ENCODE peak calls at places on chromosomes 12 and 14, in six cellular contexts. U is neuronal stem cell; T is SJSA1; R is right cardiac atrium; P is GM23248; E is CD8-positive, alpha-beta T cell. V is an unnamed sample.

GRCh38 chr12:118874698-118875548 is 106.4 kb upstream of the SRRM4 start:
- DNase-seq in U (peak; percentile 68), T (no peak), R (no peak), P (no peak), E (no peak), V (no peak)

GRCh38 chr14:102096569-102097188 is 9.8 kb upstream of the HSP90AA1 start:
- DNase-seq in U (peak; percentile 73), T (peak; percentile 51), R (peak; percentile 96), P (peak; percentile 86), E (peak; percentile 78), V (peak; percentile 92)

GRCh38 chr12:13254311-13254710 is 57.8 kb downstream of the EMP1 start:
- DNase-seq in U (no peak), T (no peak), R (no peak), P (no peak), E (no peak), V (no peak)

GRCh38 chr12:104357431-104357952 is 54.0 kb downstream of the EID3 start:
- DNase-seq in U (no peak), T (no peak), R (no peak), P (peak; percentile 57), E (no peak), V (peak; percentile 5)

GRCh38 chr12:7981446-7981845 is 45.5 kb upstream of the SLC2A3 start:
- DNase-seq in U (no peak), T (no peak), R (no peak), P (no peak), E (no peak), V (no peak)

GRCh38 chr12:94873368-94874085 is 130.0 kb downstream of the NDUFA12 start:
- DNase-seq in U (peak; percentile 46), T (peak; percentile 7), R (peak; percentile 68), P (peak; percentile 33), E (no peak), V (no peak)

GRCh38 chr14:54754623-54755386 is 147.8 kb downstream of the GCH1 start:
- DNase-seq in U (no peak), T (no peak), R (no peak), P (no peak), E (no peak), V (no peak)

GRCh38 chr14:89356496-89356895 is 60.5 kb downstream of the FOXN3 start:
- DNase-seq in U (no peak), T (no peak), R (no peak), P (no peak), E (no peak), V (no peak)

GRCh38 chr12:48159976-48160525 is 2.7 kb upstream of the ASB8 start:
- DNase-seq in U (no peak), T (no peak), R (no peak), P (peak; percentile 20), E (no peak), V (no peak)

GRCh38 chr14:65750906-65751305 is 338.4 kb downstream of the FUT8 start:
- DNase-seq in U (no peak), T (no peak), R (no peak), P (no peak), E (no peak), V (no peak)

GRCh38 chr12:88469136-88469535 is 111.1 kb downstream of the KITLG start:
- DNase-seq in U (no peak), T (no peak), R (no peak), P (peak; percentile 13), E (no peak), V (no peak)

GRCh38 chr12:130162267-130162666 is at the start of gene FZD10:
- DNase-seq in U (peak; percentile 77), T (no peak), R (peak; percentile 76), P (peak; percentile 50), E (no peak), V (no peak)

GRCh38 chr12:7160183-7160582 is 29.3 kb upstream of the PEX5 start:
- DNase-seq in U (no peak), T (no peak), R (no peak), P (no peak), E (no peak), V (peak; percentile 47)

GRCh38 chr12:8912910-8913309 is 1.4 kb upstream of the PHC1 start:
- DNase-seq in U (no peak), T (no peak), R (no peak), P (peak; percentile 22), E (peak; percentile 11), V (no peak)

GRCh38 chr14:56846970-56847928 is 37.0 kb upstream of the OTX2 start:
- DNase-seq in U (no peak), T (no peak), R (no peak), P (no peak), E (no peak), V (no peak)

GRCh38 chr12:109671482-109671881 is 42.1 kb upstream of the FAM222A start:
- DNase-seq in U (no peak), T (no peak), R (no peak), P (no peak), E (no peak), V (no peak)

GRCh38 chr14:97177016-97177415 is 379.8 kb downstream of the VRK1 start:
- DNase-seq in U (no peak), T (peak; percentile 5), R (no peak), P (no peak), E (peak; percentile 20), V (no peak)

GRCh38 chr14:52313493-52313881 is 625 bp upstream of the PTGER2 start:
- DNase-seq in U (no peak), T (no peak), R (no peak), P (peak; percentile 52), E (no peak), V (no peak)

GRCh38 chr14:52315355-52315718 is 1.2 kb downstream of the PTGER2 start:
- DNase-seq in U (no peak), T (no peak), R (no peak), P (peak; percentile 42), E (no peak), V (no peak)

GRCh38 chr14:52313903-52314481 is at the start of gene PTGER2:
- DNase-seq in U (peak; percentile 59), T (peak; percentile 81), R (peak; percentile 94), P (peak; percentile 97), E (peak; percentile 78), V (peak; percentile 92)

GRCh38 chr14:52312872-52313492 is 1.1 kb upstream of the PTGER2 start:
- DNase-seq in U (no peak), T (no peak), R (no peak), P (peak; percentile 35), E (no peak), V (no peak)

GRCh38 chr14:52314521-52315354 is 626 bp downstream of the PTGER2 start:
- DNase-seq in U (no peak), T (peak; percentile 6), R (peak; percentile 54), P (peak; percentile 67), E (peak; percentile 45), V (no peak)
- H3K4me1 ChIP-seq in U (peaks cover 7% of the 10 kb centered on the region), T (peaks cover 18% of the 10 kb centered on the region), R (no peaks in the 10 kb centered on the region), P (peaks cover 13% of the 10 kb centered on the region), E (peaks cover 71% of the 10 kb centered on the region), V (peaks cover 18% of the 10 kb centered on the region)

GRCh38 chr12:52874573-52875435 is 26.0 kb upstream of the KRT78 start:
- DNase-seq in U (no peak), T (no peak), R (no peak), P (peak; percentile 65), E (no peak), V (no peak)

GRCh38 chr12:52873832-52874572 is 25.2 kb upstream of the KRT78 start:
- DNase-seq in U (no peak), T (peak; percentile 97), R (peak; percentile 95), P (peak; percentile 99), E (peak; percentile 65), V (peak; percentile 93)

GRCh38 chr12:52877242-52877641 is 27.6 kb downstream of the KRT8 start:
- DNase-seq in U (no peak), T (no peak), R (no peak), P (no peak), E (no peak), V (no peak)

GRCh38 chr12:52878507-52879393 is 26.1 kb downstream of the KRT8 start:
- DNase-seq in U (no peak), T (no peak), R (no peak), P (no peak), E (no peak), V (no peak)

DNA sequence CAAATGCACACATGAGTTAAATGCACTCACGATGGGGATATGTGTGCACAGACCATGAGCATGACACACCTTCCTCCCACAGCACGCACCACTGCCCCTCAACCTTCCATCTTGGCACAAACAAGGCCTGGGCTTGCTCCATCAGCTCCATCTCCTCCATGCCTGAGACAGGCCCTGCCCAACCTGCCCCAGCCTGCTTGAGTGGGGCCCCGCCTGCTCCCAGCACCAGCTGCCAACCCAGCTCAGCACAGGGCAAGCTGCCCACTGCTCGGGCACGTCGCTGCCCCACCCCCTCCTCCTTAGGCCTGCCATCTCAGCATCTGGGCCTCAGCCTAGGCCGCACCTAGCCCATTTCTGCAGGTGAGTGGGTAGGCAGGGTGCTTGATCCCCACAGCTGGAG is 27.6 kb upstream of the KRT78 start:
- DNase-seq in U (no peak), T (no peak), R (peak; percentile 65), P (no peak), E (no peak), V (no peak)
- H3K4me3 ChIP-seq in U (no peak overlapping the region), T (no peak overlapping the region), R (no peak overlapping the region), P (no peak overlapping the region), E (no peak overlapping the region), V (no peak overlapping the region)

GRCh38 chr14:72893636-72894322 is at the start of gene DPF3:
- DNase-seq in U (peak; percentile 89), T (peak; percentile 88), R (peak; percentile 99), P (peak; percentile 99), E (peak; percentile 92), V (peak; percentile 98)

GRCh38 chr14:72894323-72894622 is 372 bp upstream of the DPF3 start:
- DNase-seq in U (no peak), T (no peak), R (no peak), P (no peak), E (no peak), V (no peak)

GRCh38 chr14:72892879-72893635 is 844 bp downstream of the DPF3 start:
- DNase-seq in U (no peak), T (peak; percentile 37), R (peak; percentile 55), P (peak; percentile 67), E (peak; percentile 26), V (no peak)

GRCh38 chr14:72891666-72892102 is 2.2 kb downstream of the DPF3 start:
- DNase-seq in U (no peak), T (peak; percentile 7), R (no peak), P (no peak), E (no peak), V (no peak)

DNA sequence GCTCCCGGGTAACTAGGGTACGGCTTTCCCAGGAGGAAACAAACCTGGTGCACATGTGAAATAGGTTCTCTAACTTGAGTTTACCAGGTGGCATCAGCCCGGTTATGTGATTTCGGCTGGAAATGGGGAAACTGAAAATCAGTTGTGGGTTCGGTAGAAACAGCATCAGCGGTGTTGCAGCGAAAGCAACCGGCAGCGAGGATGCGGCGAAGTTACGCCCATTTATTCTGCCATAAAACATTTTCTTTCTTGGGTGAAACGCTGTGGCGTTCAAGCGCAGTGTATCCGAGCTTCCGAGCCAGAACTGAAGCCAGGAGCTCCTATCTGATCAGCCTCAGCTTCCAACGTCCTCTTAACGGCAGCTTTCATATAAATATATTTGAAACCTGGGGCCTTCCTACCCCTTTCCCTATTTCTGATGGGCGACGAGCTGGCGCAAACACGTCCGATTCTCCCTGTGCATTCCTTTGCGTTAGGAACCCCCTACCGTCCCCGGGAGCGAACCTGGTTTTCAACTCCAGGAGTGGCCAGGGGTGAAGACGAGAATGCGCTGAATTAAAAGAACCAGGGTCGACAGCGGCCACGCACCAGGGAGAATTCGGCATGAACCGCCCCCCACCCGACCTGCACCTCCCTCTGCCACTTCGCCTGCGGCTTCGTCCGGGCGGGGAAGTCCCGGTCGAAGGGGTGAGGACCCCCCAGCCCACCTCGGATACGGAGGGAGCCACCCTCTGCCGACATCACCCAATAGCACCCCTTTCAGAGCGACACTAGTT is 1.6 kb downstream of the DPF3 start:
- DNase-seq in U (no peak), T (peak; percentile 26), R (peak; percentile 53), P (peak; percentile 70), E (peak; percentile 29), V (no peak)
- H3K4me1 ChIP-seq in U (peaks cover 34% of the 10 kb centered on the region), T (peaks cover 28% of the 10 kb centered on the region), R (no peaks in the 10 kb centered on the region), P (peaks cover 26% of the 10 kb centered on the region), E (peaks cover 21% of the 10 kb centered on the region), V (no peaks in the 10 kb centered on the region)

GRCh38 chr12:54026640-54027441 is 1.4 kb upstream of the HOXC6 start:
- DNase-seq in U (no peak), T (no peak), R (no peak), P (peak; percentile 47), E (no peak), V (no peak)
- H3K4me3 ChIP-seq in U (no peak overlapping the region), T (no peak overlapping the region), R (no peak overlapping the region), P (peak overlapping the region; percentile 77), E (no peak overlapping the region), V (no peak overlapping the region)

V was measured in sigmoid colon.